ENCODE peak calls at places on chromosomes 6 and 20, in six cellular contexts. One of them, this sample, is unnamed.
A peak's percentile ranks its signal among the peaks of the same experiment; 100 is the strongest.

GRCh38 chr6:20771427-20771826 is 237.2 kb downstream of the CDKAL1 start:
- DNase-seq in Caco-2: no peak
- DNase-seq in lower leg skin: no peak
- DNase-seq in fibroblast of lung: no peak
- DNase-seq in GM06990: no peak
- DNase-seq in psoas muscle: no peak
- DNase-seq in this sample: no peak

GRCh38 chr20:58238490-58238889 is 10.0 kb upstream of the ANKRD60 start:
- DNase-seq in Caco-2: no peak
- DNase-seq in GM06990: no peak
- DNase-seq in psoas muscle: no peak
- DNase-seq in lower leg skin: no peak
- DNase-seq in fibroblast of lung: no peak
- DNase-seq in this sample: no peak

GRCh38 chr6:38508894-38509293 is 130.8 kb downstream of the BTBD9 start:
- DNase-seq in GM06990: no peak
- DNase-seq in psoas muscle: no peak
- DNase-seq in Caco-2: no peak
- DNase-seq in lower leg skin: no peak
- DNase-seq in fibroblast of lung: peak; percentile 54
- DNase-seq in this sample: peak; percentile 14

GRCh38 chr20:58144071-58144470 is 84.4 kb downstream of the ANKRD60 start:
- DNase-seq in lower leg skin: no peak
- DNase-seq in GM06990: no peak
- DNase-seq in Caco-2: peak; percentile 25
- DNase-seq in fibroblast of lung: no peak
- DNase-seq in psoas muscle: no peak
- DNase-seq in this sample: no peak

GRCh38 chr6:41734666-41735426 is 562 bp downstream of the TFEB start:
- DNase-seq in Caco-2: peak; percentile 77
- DNase-seq in psoas muscle: peak; percentile 89
- DNase-seq in GM06990: peak; percentile 90
- DNase-seq in fibroblast of lung: peak; percentile 79
- DNase-seq in lower leg skin: peak; percentile 80
- DNase-seq in this sample: peak; percentile 74

GRCh38 chr6:21500894-21501293 is 92.7 kb upstream of the SOX4 start:
- DNase-seq in psoas muscle: no peak
- DNase-seq in GM06990: no peak
- DNase-seq in Caco-2: no peak
- DNase-seq in fibroblast of lung: no peak
- DNase-seq in lower leg skin: no peak
- DNase-seq in this sample: no peak

GRCh38 chr20:47318027-47318595 is 38.4 kb downstream of the ZMYND8 start:
- DNase-seq in GM06990: no peak
- DNase-seq in Caco-2: peak; percentile 91
- DNase-seq in psoas muscle: peak; percentile 59
- DNase-seq in lower leg skin: no peak
- DNase-seq in fibroblast of lung: peak; percentile 80
- DNase-seq in this sample: peak; percentile 80

GRCh38 chr6:134199848-134200606 is 117.9 kb downstream of the SGK1 start:
- DNase-seq in lower leg skin: no peak
- DNase-seq in psoas muscle: no peak
- DNase-seq in Caco-2: peak; percentile 56
- DNase-seq in GM06990: peak; percentile 43
- DNase-seq in fibroblast of lung: no peak
- DNase-seq in this sample: no peak

GRCh38 chr20:62361799-62362589 is 5.1 kb downstream of the LAMA5 start:
- DNase-seq in GM06990: no peak
- DNase-seq in psoas muscle: peak; percentile 50
- DNase-seq in Caco-2: peak; percentile 100
- DNase-seq in fibroblast of lung: no peak
- DNase-seq in lower leg skin: no peak
- DNase-seq in this sample: no peak

GRCh38 chr20:57313951-57314350 is 15.7 kb upstream of the SPO11 start:
- DNase-seq in Caco-2: no peak
- DNase-seq in lower leg skin: no peak
- DNase-seq in psoas muscle: no peak
- DNase-seq in fibroblast of lung: no peak
- DNase-seq in GM06990: no peak
- DNase-seq in this sample: no peak

GRCh38 chr6:52499026-52499425 is 77.8 kb downstream of the TRAM2 start:
- DNase-seq in lower leg skin: no peak
- DNase-seq in fibroblast of lung: peak; percentile 80
- DNase-seq in Caco-2: no peak
- DNase-seq in GM06990: no peak
- DNase-seq in psoas muscle: no peak
- DNase-seq in this sample: peak; percentile 75

GRCh38 chr20:4227085-4227821 is 211.9 kb upstream of the RNF24 start:
- DNase-seq in fibroblast of lung: peak; percentile 76
- DNase-seq in lower leg skin: no peak
- DNase-seq in psoas muscle: no peak
- DNase-seq in Caco-2: no peak
- DNase-seq in GM06990: no peak
- DNase-seq in this sample: peak; percentile 89

GRCh38 chr6:133890941-133891813 is 2.3 kb downstream of the TCF21 start:
- DNase-seq in Caco-2: no peak
- DNase-seq in lower leg skin: no peak
- DNase-seq in GM06990: no peak
- DNase-seq in fibroblast of lung: no peak
- DNase-seq in psoas muscle: no peak
- DNase-seq in this sample: peak; percentile 18

GRCh38 chr6:45619211-45619760 is 241.6 kb upstream of the SUPT3H start:
- DNase-seq in psoas muscle: peak; percentile 68
- DNase-seq in GM06990: no peak
- DNase-seq in fibroblast of lung: peak; percentile 63
- DNase-seq in Caco-2: no peak
- DNase-seq in lower leg skin: no peak
- DNase-seq in this sample: peak; percentile 48

GRCh38 chr6:1267057-1267732 is 44.7 kb upstream of the FOXQ1 start:
- DNase-seq in Caco-2: peak; percentile 49
- DNase-seq in lower leg skin: no peak
- DNase-seq in GM06990: no peak
- DNase-seq in fibroblast of lung: peak; percentile 22
- DNase-seq in psoas muscle: no peak
- DNase-seq in this sample: peak; percentile 50

GRCh38 chr20:20210327-20210726 is 157.6 kb upstream of the INSM1 start:
- DNase-seq in fibroblast of lung: no peak
- DNase-seq in psoas muscle: no peak
- DNase-seq in GM06990: no peak
- DNase-seq in lower leg skin: peak; percentile 78
- DNase-seq in Caco-2: no peak
- DNase-seq in this sample: peak; percentile 1

GRCh38 chr20:43915209-43916072 is 789 bp downstream of the TOX2 start:
- DNase-seq in psoas muscle: no peak
- DNase-seq in GM06990: peak; percentile 71
- DNase-seq in fibroblast of lung: peak; percentile 53
- DNase-seq in Caco-2: peak; percentile 47
- DNase-seq in lower leg skin: no peak
- DNase-seq in this sample: peak; percentile 24

GRCh38 chr6:154382707-154383106 is 26.1 kb upstream of the IPCEF1 start:
- DNase-seq in Caco-2: peak; percentile 77
- DNase-seq in lower leg skin: no peak
- DNase-seq in GM06990: no peak
- DNase-seq in fibroblast of lung: peak; percentile 81
- DNase-seq in psoas muscle: no peak
- DNase-seq in this sample: no peak

GRCh38 chr6:139367810-139368321 is 6.6 kb downstream of the CITED2 start:
- DNase-seq in psoas muscle: no peak
- DNase-seq in lower leg skin: no peak
- DNase-seq in Caco-2: no peak
- DNase-seq in GM06990: no peak
- DNase-seq in fibroblast of lung: peak; percentile 62
- DNase-seq in this sample: no peak

GRCh38 chr6:125255201-125255600 is 46.6 kb downstream of the HDDC2 start:
- DNase-seq in fibroblast of lung: no peak
- DNase-seq in lower leg skin: no peak
- DNase-seq in psoas muscle: no peak
- DNase-seq in GM06990: no peak
- DNase-seq in Caco-2: no peak
- DNase-seq in this sample: no peak

GRCh38 chr6:20998748-20999448 is 464.6 kb downstream of the CDKAL1 start:
- DNase-seq in fibroblast of lung: no peak
- DNase-seq in GM06990: peak; percentile 29
- DNase-seq in Caco-2: no peak
- DNase-seq in lower leg skin: no peak
- DNase-seq in psoas muscle: no peak
- DNase-seq in this sample: peak; percentile 27

GRCh38 chr20:910840-911770 is 5.0 kb downstream of the ANGPT4 start:
- DNase-seq in lower leg skin: no peak
- DNase-seq in psoas muscle: peak; percentile 79
- DNase-seq in fibroblast of lung: peak; percentile 19
- DNase-seq in GM06990: no peak
- DNase-seq in Caco-2: no peak
- DNase-seq in this sample: peak; percentile 61

GRCh38 chr20:37534401-37535157 is 6.9 kb upstream of the BLCAP start:
- DNase-seq in psoas muscle: no peak
- DNase-seq in fibroblast of lung: peak; percentile 62
- DNase-seq in Caco-2: peak; percentile 76
- DNase-seq in GM06990: peak; percentile 67
- DNase-seq in lower leg skin: peak; percentile 77
- DNase-seq in this sample: peak; percentile 80

GRCh38 chr6:10591411-10592160 is 70.4 kb downstream of the GCNT2 start:
- DNase-seq in GM06990: no peak
- DNase-seq in fibroblast of lung: no peak
- DNase-seq in Caco-2: no peak
- DNase-seq in psoas muscle: no peak
- DNase-seq in lower leg skin: no peak
- DNase-seq in this sample: no peak

GRCh38 chr6:113859349-113860164 is 2.4 kb downstream of the MARCKS start:
- DNase-seq in GM06990: peak; percentile 19
- DNase-seq in lower leg skin: no peak
- DNase-seq in psoas muscle: peak; percentile 69
- DNase-seq in Caco-2: peak; percentile 39
- DNase-seq in fibroblast of lung: peak; percentile 58
- DNase-seq in this sample: peak; percentile 66

GRCh38 chr20:13009682-13010406 is 1.1 kb downstream of the SPTLC3 start:
- DNase-seq in fibroblast of lung: peak; percentile 97
- DNase-seq in Caco-2: no peak
- DNase-seq in psoas muscle: no peak
- DNase-seq in lower leg skin: peak; percentile 51
- DNase-seq in GM06990: peak; percentile 32
- DNase-seq in this sample: peak; percentile 92
- H3K4me3 ChIP-seq in fibroblast of lung: peak overlapping the region; percentile 62
- H3K4me3 ChIP-seq in Caco-2: peak overlapping the region; percentile 51
- H3K4me3 ChIP-seq in psoas muscle: peak overlapping the region; percentile 60
- H3K4me3 ChIP-seq in lower leg skin: peak overlapping the region; percentile 11
- H3K4me3 ChIP-seq in GM06990: no peak overlapping the region
- H3K4me3 ChIP-seq in this sample: peak overlapping the region; percentile 55

GRCh38 chr6:12148841-12149240 is 136.7 kb downstream of the HIVEP1 start:
- DNase-seq in psoas muscle: no peak
- DNase-seq in GM06990: no peak
- DNase-seq in lower leg skin: no peak
- DNase-seq in Caco-2: no peak
- DNase-seq in fibroblast of lung: peak; percentile 47
- DNase-seq in this sample: peak; percentile 8

GRCh38 chr6:12152023-12152960 is 137.9 kb upstream of the EDN1 start:
- DNase-seq in Caco-2: no peak
- DNase-seq in GM06990: no peak
- DNase-seq in lower leg skin: no peak
- DNase-seq in psoas muscle: no peak
- DNase-seq in fibroblast of lung: no peak
- DNase-seq in this sample: no peak

GRCh38 chr6:12149944-12150510 is 137.9 kb downstream of the HIVEP1 start:
- DNase-seq in lower leg skin: no peak
- DNase-seq in psoas muscle: no peak
- DNase-seq in GM06990: no peak
- DNase-seq in fibroblast of lung: no peak
- DNase-seq in Caco-2: no peak
- DNase-seq in this sample: no peak

GRCh38 chr6:12151433-12151820 is 138.7 kb upstream of the EDN1 start:
- DNase-seq in Caco-2: no peak
- DNase-seq in lower leg skin: no peak
- DNase-seq in fibroblast of lung: no peak
- DNase-seq in GM06990: no peak
- DNase-seq in psoas muscle: no peak
- DNase-seq in this sample: no peak

DNA sequence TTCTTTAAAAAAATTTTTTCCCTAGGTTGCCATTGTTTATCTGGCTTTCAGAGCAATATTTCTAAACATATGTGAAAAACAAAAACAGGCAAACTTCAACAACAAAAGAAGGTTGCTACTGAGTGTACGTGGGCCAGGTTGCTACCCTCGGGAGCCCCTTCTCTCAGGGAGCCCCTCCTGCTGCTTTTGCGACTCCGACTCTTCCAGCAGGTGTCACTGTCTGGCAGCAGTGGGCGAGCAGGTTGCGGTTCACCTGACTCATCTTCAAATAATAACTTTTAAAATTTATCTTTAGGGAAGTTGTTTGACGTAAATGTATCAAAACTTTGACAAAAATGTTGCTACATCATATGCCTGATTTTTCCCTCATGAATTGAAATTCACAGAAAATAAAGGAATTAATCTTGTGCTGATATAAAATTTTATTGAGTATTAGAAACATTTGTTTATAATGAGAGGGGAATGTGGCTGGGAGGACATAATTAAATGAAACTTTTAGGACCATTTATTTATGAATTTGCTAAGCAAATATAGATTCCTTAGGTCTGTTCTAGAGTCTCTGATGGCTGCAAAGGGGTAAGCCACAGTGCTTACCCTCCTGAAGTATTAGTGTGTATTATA is 138.8 kb downstream of the HIVEP1 start:
- DNase-seq in lower leg skin: no peak
- DNase-seq in GM06990: no peak
- DNase-seq in Caco-2: peak; percentile 52
- DNase-seq in fibroblast of lung: peak; percentile 18
- DNase-seq in psoas muscle: no peak
- DNase-seq in this sample: no peak
- TF ChIP-seq CTCF in lower leg skin: no peak
- TF ChIP-seq CTCF in GM06990: peak; percentile 45
- TF ChIP-seq CTCF in Caco-2: peak; percentile 79
- TF ChIP-seq CTCF in fibroblast of lung: no peak
- TF ChIP-seq CTCF in psoas muscle: peak; percentile 25
- TF ChIP-seq CTCF in this sample: peak; percentile 27

DNA sequence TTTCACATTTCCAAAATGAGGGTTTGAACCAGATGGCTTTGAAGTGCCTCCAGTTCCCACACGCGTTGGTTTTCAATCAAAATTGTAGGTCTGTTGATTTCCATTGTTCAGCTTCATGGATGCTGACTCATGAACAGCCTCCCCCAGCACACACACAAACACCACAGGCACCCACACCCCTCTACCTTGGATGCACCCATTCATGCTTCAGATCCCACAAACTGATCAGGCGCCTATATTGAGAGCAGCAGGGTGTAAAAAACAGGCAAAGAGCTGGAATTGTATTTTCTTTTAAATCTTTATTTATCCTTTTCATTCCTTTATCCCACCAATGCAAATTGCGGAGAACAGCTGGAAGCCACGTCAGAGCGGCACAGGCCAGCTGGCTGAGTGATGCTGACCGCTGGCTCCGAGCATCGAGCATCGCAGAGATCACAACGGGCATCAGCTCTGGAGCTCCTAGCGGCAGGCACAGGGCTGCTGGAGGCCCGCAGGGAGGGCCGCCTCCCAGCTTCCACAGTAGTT is 29.3 kb upstream of the TBC1D7 start:
- DNase-seq in Caco-2: no peak
- DNase-seq in psoas muscle: no peak
- DNase-seq in fibroblast of lung: peak; percentile 82
- DNase-seq in lower leg skin: no peak
- DNase-seq in GM06990: no peak
- DNase-seq in this sample: peak; percentile 68
- H3K4me3 ChIP-seq in Caco-2: no peak overlapping the region
- H3K4me3 ChIP-seq in psoas muscle: no peak overlapping the region
- H3K4me3 ChIP-seq in fibroblast of lung: no peak overlapping the region
- H3K4me3 ChIP-seq in lower leg skin: no peak overlapping the region
- H3K4me3 ChIP-seq in GM06990: no peak overlapping the region
- H3K4me3 ChIP-seq in this sample: no peak overlapping the region

GRCh38 chr6:116210316-116210715 is 43.6 kb downstream of the TSPYL4 start:
- DNase-seq in fibroblast of lung: no peak
- DNase-seq in Caco-2: no peak
- DNase-seq in GM06990: no peak
- DNase-seq in psoas muscle: no peak
- DNase-seq in lower leg skin: no peak
- DNase-seq in this sample: no peak
- TF ChIP-seq CTCF in fibroblast of lung: no peak
- TF ChIP-seq CTCF in Caco-2: no peak
- TF ChIP-seq CTCF in GM06990: no peak
- TF ChIP-seq CTCF in psoas muscle: no peak
- TF ChIP-seq CTCF in lower leg skin: no peak
- TF ChIP-seq CTCF in this sample: no peak

This sample was measured in AG10803.